ENCODE peak calls at places on chromosomes 11 and 22, in nine cellular contexts. N is fibroblast of lung, K is lung, W is prostate gland, L is left lung, V is uterus, A is right lobe of liver, S is neural progenitor cell, U is breast epithelium. R is an unnamed sample. For H3K4me1, the result is how much of the 10 kb centered on the place peaks cover.

GRCh38 chr11:76347391-76347790 is 33.5 kb downstream of the THAP12 start:
- DNase-seq in S (no peak), W (no peak), K (no peak), A (no peak), V (no peak), N (peak), L (no peak), U (no peak), R (no peak)

GRCh38 chr11:65340226-65340625 is 6.6 kb downstream of the DPF2 start:
- DNase-seq in W (no peak), S (no peak), N (no peak), V (no peak), L (no peak), A (no peak), U (no peak), K (no peak), R (no peak)

GRCh38 chr11:115421338-115422012 is 82.7 kb downstream of the CADM1 start:
- DNase-seq in L (no peak), U (no peak), K (no peak), V (no peak), S (no peak), N (no peak), W (no peak), A (no peak), R (no peak)

GRCh38 chr11:32333335-32333991 is 101.9 kb downstream of the WT1 start:
- DNase-seq in L (peak), A (peak), S (peak), N (peak), U (peak), V (peak), K (peak), W (peak), R (peak)

GRCh38 chr22:17145021-17145680 is 13.9 kb downstream of the HDHD5 start:
- DNase-seq in W (no peak), N (no peak), U (no peak), V (no peak), A (no peak), L (no peak), S (no peak), K (no peak), R (no peak)

GRCh38 chr11:93041682-93042081 is 72.2 kb downstream of the MTNR1B start:
- DNase-seq in V (no peak), U (no peak), S (no peak), W (no peak), A (no peak), N (no peak), K (no peak), L (no peak), R (no peak)

GRCh38 chr11:72848846-72849466 is 34.7 kb downstream of the ATG16L2 start:
- DNase-seq in A (no peak), K (no peak), W (no peak), S (peak), U (no peak), V (peak), N (peak), L (no peak), R (no peak)

GRCh38 chr22:33105501-33105911 is 47.3 kb upstream of the SYN3 start:
- DNase-seq in U (no peak), A (no peak), W (no peak), V (no peak), L (no peak), N (peak), S (no peak), K (no peak), R (no peak)

GRCh38 chr11:125175166-125175565 is 10.6 kb downstream of the PKNOX2 start:
- DNase-seq in A (no peak), L (no peak), W (no peak), U (no peak), N (no peak), S (no peak), K (no peak), V (no peak), R (no peak)

DNA sequence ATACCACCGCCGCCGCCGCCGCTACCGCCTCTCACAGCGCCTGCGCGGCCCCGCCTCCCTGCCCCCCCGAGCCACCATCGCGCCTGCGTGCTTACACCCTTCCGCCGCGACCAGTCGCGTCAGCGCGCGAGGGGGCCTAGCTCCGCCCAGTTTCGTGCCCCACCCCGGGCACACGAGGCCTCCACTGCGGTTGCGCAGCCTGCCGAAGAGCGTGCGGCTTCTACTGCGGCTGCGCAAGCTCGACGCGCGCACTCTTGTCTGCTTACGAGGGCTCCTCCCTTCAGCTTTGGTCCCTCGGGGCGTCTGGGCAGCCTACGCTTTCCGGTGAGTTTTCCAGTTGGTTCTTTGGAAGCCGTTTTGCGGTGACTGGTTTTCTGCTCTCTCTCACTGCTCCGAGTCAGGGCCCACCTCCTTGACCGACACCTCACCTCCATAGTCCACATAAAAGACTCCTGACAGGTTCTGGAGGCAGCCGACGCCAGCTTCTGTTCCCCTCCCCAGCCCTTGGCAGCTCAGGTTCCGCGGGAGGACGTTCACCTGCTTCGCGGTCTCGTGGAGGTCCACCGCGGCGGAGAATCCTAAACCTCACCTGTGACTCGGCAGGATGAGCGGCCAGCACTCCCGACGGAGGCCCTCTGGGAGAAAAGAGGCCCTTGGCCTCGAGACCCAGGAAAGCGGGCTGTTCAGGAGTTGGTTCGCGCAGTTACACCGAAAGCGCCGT is at the start of gene PITPNB:
- DNase-seq in N (peak), U (peak), S (peak), A (peak), V (peak), L (peak), W (peak), K (peak), R (peak)
- TF ChIP-seq CTCF in N (no peak), U (no peak), S (no peak), A (no peak), V (peak), L (no peak), W (no peak), K (no peak), R (no peak)

DNA sequence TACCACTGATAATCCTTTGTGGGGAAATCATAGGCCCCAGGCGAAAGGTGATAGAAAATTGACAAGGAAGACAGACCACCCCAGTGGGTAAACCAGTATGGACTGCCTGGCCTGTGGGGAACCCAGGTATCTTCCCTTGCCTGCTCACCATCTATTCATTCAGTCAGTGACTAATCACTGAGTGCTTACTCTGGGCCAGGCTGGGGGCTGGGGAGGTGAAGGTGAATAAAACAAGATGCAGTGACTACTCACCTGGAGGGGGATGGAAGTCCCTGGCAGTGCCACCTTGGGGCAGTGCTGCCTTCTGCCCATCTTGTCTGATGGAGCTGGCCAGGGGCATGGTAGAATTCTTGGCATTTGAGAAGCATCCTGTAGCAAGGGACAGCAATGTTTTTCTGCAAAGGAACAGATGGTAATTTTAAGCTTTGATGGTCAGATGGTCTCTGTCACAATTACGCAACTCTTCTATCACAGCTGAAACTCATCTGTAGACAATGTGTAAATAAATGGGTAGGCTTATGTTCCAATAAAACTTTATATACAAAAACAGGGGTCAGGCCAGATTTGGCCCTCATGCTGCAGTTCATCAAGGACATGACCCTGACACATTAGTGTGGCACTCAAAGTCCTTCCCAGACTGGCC is 4.6 kb downstream of the ISX start:
- DNase-seq in K (no peak), U (no peak), V (no peak), W (no peak), L (no peak), A (no peak), N (no peak), S (no peak), R (no peak)
- H3K4me1 ChIP-seq in K (under half), U (under half), V (under half), W (under half), L (under half), A (under half), N (under half), S (under half), R (under half)

DNA sequence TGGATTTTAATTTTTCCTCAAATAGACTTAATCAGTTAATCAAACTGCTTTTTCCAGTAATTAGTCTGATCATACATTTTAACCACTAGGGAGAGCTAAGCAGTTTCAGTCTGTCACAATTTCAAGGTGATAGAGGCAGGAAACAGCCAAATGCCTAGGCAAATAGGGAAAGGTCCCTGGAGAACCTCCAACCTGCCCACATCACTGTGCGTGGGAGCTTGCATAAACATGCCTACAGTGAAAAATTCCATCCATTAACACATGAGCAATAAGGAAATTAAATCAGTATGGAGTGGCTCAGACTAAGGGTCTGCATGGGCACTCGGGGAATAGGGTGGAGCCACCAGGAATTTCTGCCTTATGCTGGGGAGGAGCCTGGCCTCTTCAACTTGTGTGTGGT is 74.6 kb downstream of the AASDHPPT start:
- DNase-seq in N (peak), U (no peak), K (peak), V (no peak), L (no peak), A (no peak), W (peak), S (no peak), R (no peak)
- TF ChIP-seq CTCF in N (peak), U (no peak), K (no peak), V (no peak), L (no peak), A (no peak), W (peak), S (peak), R (no peak)

GRCh38 chr11:96318399-96318798 is 24.6 kb downstream of the MAML2 start:
- DNase-seq in N (no peak), S (no peak), U (no peak), K (no peak), V (no peak), W (no peak), A (no peak), L (no peak), R (no peak)

GRCh38 chr11:96318850-96319249 is 24.1 kb downstream of the MAML2 start:
- DNase-seq in K (no peak), S (no peak), A (no peak), W (no peak), N (no peak), L (no peak), U (no peak), V (no peak), R (no peak)

GRCh38 chr11:96316869-96317268 is 26.1 kb downstream of the MAML2 start:
- DNase-seq in A (no peak), S (no peak), W (peak), U (no peak), L (no peak), V (no peak), K (no peak), N (no peak), R (no peak)

GRCh38 chr11:96317985-96318384 is 25.0 kb downstream of the MAML2 start:
- DNase-seq in U (no peak), W (no peak), L (no peak), K (no peak), N (no peak), S (no peak), V (no peak), A (no peak), R (no peak)

GRCh38 chr11:96317576-96317975 is 25.4 kb downstream of the MAML2 start:
- DNase-seq in V (no peak), N (no peak), W (peak), S (no peak), U (peak), A (no peak), K (no peak), L (no peak), R (no peak)
- H3K4me1 ChIP-seq in V (under half), N (under half), W (under half), S (under half), U (half or more), A (under half), K (under half), L (under half), R (half or more)

GRCh38 chr11:86571273-86571948 is 101.0 kb downstream of the ME3 start:
- DNase-seq in W (no peak), A (no peak), K (no peak), S (peak), U (no peak), V (no peak), N (no peak), L (no peak), R (no peak)
- TF ChIP-seq CTCF in W (no peak), A (peak), K (no peak), S (peak), U (no peak), V (no peak), N (peak), L (peak), R (peak)

GRCh38 chr11:57426439-57426753 is 525 bp downstream of the SLC43A3 start:
- DNase-seq in A (peak), K (no peak), W (no peak), V (no peak), L (no peak), U (no peak), N (no peak), S (no peak), R (no peak)
- H3K4me1 ChIP-seq in A (half or more), K (under half), W (under half), V (under half), L (under half), U (under half), N (under half), S (under half), R (half or more)

GRCh38 chr22:39656495-39657490 is 86.2 kb downstream of the CACNA1I start:
- DNase-seq in V (no peak), S (no peak), U (no peak), L (no peak), A (no peak), K (no peak), N (no peak), W (no peak), R (no peak)

GRCh38 chr22:39654527-39654926 is 84.0 kb downstream of the CACNA1I start:
- DNase-seq in N (no peak), S (no peak), W (no peak), U (no peak), L (no peak), K (no peak), V (no peak), A (no peak), R (no peak)

GRCh38 chr22:39653787-39654077 is 83.2 kb downstream of the CACNA1I start:
- DNase-seq in W (no peak), L (no peak), A (no peak), K (no peak), S (no peak), U (no peak), V (no peak), N (no peak), R (no peak)

GRCh38 chr22:39655736-39656285 is 85.3 kb downstream of the CACNA1I start:
- DNase-seq in L (no peak), V (no peak), N (no peak), W (no peak), K (no peak), A (no peak), U (no peak), S (no peak), R (no peak)

DNA sequence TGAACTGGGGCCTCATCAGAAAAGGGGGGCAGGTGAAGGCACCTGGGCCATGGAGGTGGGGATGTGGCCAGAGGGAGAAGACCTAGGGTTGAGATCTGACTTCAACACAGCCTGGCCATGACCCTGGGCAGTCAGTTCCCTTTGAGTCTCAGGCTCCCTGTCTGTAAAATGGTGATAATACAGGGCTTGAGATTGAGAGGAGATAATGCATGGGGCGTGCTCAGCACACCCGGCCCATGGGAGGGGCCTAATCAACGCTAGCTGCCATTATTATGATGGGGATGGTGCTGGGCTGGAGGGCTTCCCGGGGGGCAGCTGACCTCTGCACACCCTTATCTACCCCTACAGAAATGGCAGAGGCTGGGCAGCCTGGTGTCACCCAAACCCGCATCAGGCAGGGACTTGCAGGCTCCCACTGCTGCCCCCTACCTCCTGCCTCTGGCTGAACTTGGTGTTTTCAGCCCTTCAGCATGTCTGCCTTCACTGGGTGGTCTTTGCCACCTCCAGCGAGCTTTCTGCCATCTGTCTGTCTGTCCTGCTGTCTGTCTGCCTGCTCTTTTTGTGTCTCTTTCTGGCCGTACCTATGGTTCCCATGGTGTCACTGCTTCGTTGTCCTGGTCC is 84.5 kb downstream of the CACNA1I start:
- DNase-seq in W (no peak), L (no peak), K (no peak), V (no peak), N (no peak), S (no peak), U (no peak), A (no peak), R (no peak)
- TF ChIP-seq CTCF in W (no peak), L (no peak), K (no peak), V (no peak), N (no peak), S (peak), U (no peak), A (no peak), R (no peak)